ENCODE peak calls at places on chromosomes 3 and 15, in five cellular contexts. K is H1, X is K562, F is HepG2, B is SK-N-SH. P is an unnamed sample.

GRCh38 chr15:65389226-65389625 is 11.4 kb upstream of the IGDCC3 start:
- DNase-seq in K (no peak), X (no peak), F (no peak), B (no peak), P (no peak)

GRCh38 chr3:178631950-178632349 is 95.7 kb downstream of the KCNMB2 start:
- DNase-seq in K (no peak), X (no peak), F (no peak), B (no peak), P (no peak)

GRCh38 chr3:135844381-135844780 is 121.1 kb upstream of the PPP2R3A start:
- DNase-seq in K (no peak), X (no peak), F (no peak), B (no peak), P (no peak)

GRCh38 chr3:119627461-119627860 is 29.8 kb downstream of the PLA1A start:
- DNase-seq in K (no peak), X (no peak), F (no peak), B (no peak), P (no peak)

GRCh38 chr3:57091874-57092273 is 31.4 kb downstream of the SPATA12 start:
- DNase-seq in K (no peak), X (no peak), F (no peak), B (no peak), P (no peak)

GRCh38 chr3:29430558-29430971 is 149.7 kb downstream of the RBMS3 start:
- DNase-seq in K (no peak), X (no peak), F (no peak), B (peak), P (no peak)

GRCh38 chr15:70835415-70835814 is 18.5 kb downstream of the LARP6 start:
- DNase-seq in K (no peak), X (no peak), F (no peak), B (peak), P (no peak)

GRCh38 chr3:31432897-31433678 is 99.6 kb upstream of the STT3B start:
- DNase-seq in K (no peak), X (no peak), F (no peak), B (no peak), P (no peak)

GRCh38 chr15:74384566-74385441 is 17.4 kb upstream of the CYP11A1 start:
- DNase-seq in K (no peak), X (no peak), F (no peak), B (no peak), P (peak)

GRCh38 chr3:54206874-54207273 is 84.5 kb downstream of the CACNA2D3 start:
- DNase-seq in K (no peak), X (no peak), F (no peak), B (peak), P (no peak)

GRCh38 chr3:38490288-38490860 is 5.8 kb upstream of the EXOG start:
- DNase-seq in K (no peak), X (no peak), F (no peak), B (no peak), P (no peak)

GRCh38 chr3:117019082-117019713 is 309.6 kb downstream of the TUSC7 start:
- DNase-seq in K (peak), X (peak), F (peak), B (peak), P (peak)

GRCh38 chr15:91919014-91919534 is 65.6 kb downstream of the SLCO3A1 start:
- DNase-seq in K (no peak), X (no peak), F (no peak), B (no peak), P (no peak)

GRCh38 chr3:165839296-165840076 is 2.3 kb upstream of the BCHE start:
- DNase-seq in K (no peak), X (no peak), F (no peak), B (no peak), P (no peak)

GRCh38 chr3:64443553-64444331 is 218.5 kb upstream of the PRICKLE2 start:
- DNase-seq in K (no peak), X (no peak), F (no peak), B (peak), P (no peak)

GRCh38 chr3:140152851-140153640 is 218.1 kb downstream of the CLSTN2 start:
- DNase-seq in K (no peak), X (no peak), F (no peak), B (no peak), P (no peak)

GRCh38 chr15:89820651-89821611 is 6.3 kb upstream of the ANPEP start:
- DNase-seq in K (no peak), X (peak), F (no peak), B (no peak), P (no peak)

DNA sequence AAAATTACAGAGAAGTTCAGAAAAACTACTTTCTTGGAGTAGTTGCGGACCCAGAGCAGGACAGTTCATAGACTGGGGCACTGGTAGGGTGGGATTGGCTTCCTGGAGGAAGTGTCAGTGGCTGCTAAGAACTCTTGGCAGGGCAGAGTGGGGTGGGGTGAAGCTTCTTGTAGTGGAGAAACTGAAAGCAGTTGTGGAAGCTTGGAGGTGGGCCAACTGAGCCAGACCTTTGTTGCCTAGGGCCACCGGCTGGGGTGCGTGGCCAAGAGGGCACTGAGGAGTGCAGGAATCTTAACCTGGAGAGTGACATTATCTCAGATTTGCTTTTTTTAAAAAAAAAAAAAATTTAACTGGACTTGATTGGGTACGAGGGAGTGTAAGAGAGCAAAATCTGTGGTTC is 3.2 kb downstream of the KAT2B start:
- DNase-seq in K (no peak), X (no peak), F (no peak), B (no peak), P (no peak)
- TF ChIP-seq TAF1 in K (no peak), X (no peak), F (no peak), B (no peak), P (no peak)

GRCh38 chr3:133991637-133992036 is 38.1 kb downstream of the SLCO2A1 start:
- DNase-seq in K (no peak), X (no peak), F (no peak), B (no peak), P (no peak)
- TF ChIP-seq POLR2AphosphoS5 in K (no peak), X (no peak), F (no peak), B (no peak), P (no peak)

GRCh38 chr3:133277813-133278212 is 122.0 kb upstream of the BFSP2 start:
- DNase-seq in K (no peak), X (no peak), F (no peak), B (no peak), P (no peak)
- TF ChIP-seq TAF1 in K (no peak), X (no peak), F (no peak), B (no peak), P (no peak)

GRCh38 chr3:188294823-188295487 is 141.0 kb downstream of the LPP start:
- DNase-seq in K (no peak), X (no peak), F (peak), B (no peak), P (no peak)
- TF ChIP-seq POLR2AphosphoS5 in K (no peak), X (no peak), F (peak), B (peak), P (no peak)

GRCh38 chr3:12891391-12891984 is 50.1 kb upstream of the RPL32 start:
- DNase-seq in K (no peak), X (no peak), F (no peak), B (no peak), P (no peak)
- TF ChIP-seq TAF1 in K (no peak), X (no peak), F (no peak), B (no peak), P (no peak)